ENCODE peak calls at places on chromosome 19, in nine cellular contexts. K, L, X, F, O, C, E, A and H are unnamed samples.

GRCh38 chr19:18710986-18711751 is 27.7 kb downstream of the CRTC1 start:
- DNase-seq in K (no peak), L (no peak), X (no peak), F (no peak), O (no peak), C (no peak), E (no peak), A (no peak), H (no peak)

GRCh38 chr19:6216996-6217751 is 62.6 kb downstream of the MLLT1 start:
- DNase-seq in K (no peak), L (no peak), X (no peak), F (no peak), O (peak; percentile 70), C (no peak), E (no peak), A (peak; percentile 54), H (no peak)

GRCh38 chr19:14699641-14700040 is 9.8 kb downstream of the ZNF333 start:
- DNase-seq in K (no peak), L (no peak), X (no peak), F (no peak), O (no peak), C (no peak), E (peak; percentile 22), A (no peak), H (peak; percentile 14)

GRCh38 chr19:41431426-41432386 is 4.5 kb upstream of the B3GNT8 start:
- DNase-seq in K (no peak), L (peak; percentile 25), X (no peak), F (no peak), O (no peak), C (no peak), E (no peak), A (no peak), H (peak; percentile 14)

GRCh38 chr19:42628411-42629135 is 33.8 kb upstream of the CEACAM8 start:
- DNase-seq in K (no peak), L (no peak), X (no peak), F (peak; percentile 2), O (no peak), C (no peak), E (no peak), A (no peak), H (no peak)

GRCh38 chr19:52943884-52944643 is 18.6 kb downstream of the ZNF816 start:
- DNase-seq in K (no peak), L (peak; percentile 63), X (no peak), F (peak; percentile 50), O (no peak), C (no peak), E (no peak), A (no peak), H (no peak)

GRCh38 chr19:45556835-45557234 is 27.8 kb downstream of the OPA3 start:
- DNase-seq in K (no peak), L (no peak), X (no peak), F (no peak), O (no peak), C (no peak), E (no peak), A (no peak), H (no peak)

GRCh38 chr19:34391813-34392212 is 12.4 kb upstream of the PDCD2L start:
- DNase-seq in K (no peak), L (no peak), X (no peak), F (no peak), O (no peak), C (no peak), E (no peak), A (no peak), H (peak; percentile 31)

GRCh38 chr19:46015961-46016425 is 6.9 kb downstream of the PGLYRP1 start:
- DNase-seq in K (no peak), L (no peak), X (peak; percentile 32), F (no peak), O (peak; percentile 76), C (peak; percentile 17), E (no peak), A (no peak), H (no peak)

GRCh38 chr19:48332662-48333466 is 7.5 kb downstream of the EMP3 start:
- DNase-seq in K (peak; percentile 95), L (peak; percentile 100), X (peak; percentile 84), F (peak; percentile 97), O (peak; percentile 96), C (peak; percentile 93), E (no peak), A (peak; percentile 98), H (peak; percentile 97)

GRCh38 chr19:8610041-8610927 is at the start of gene ADAMTS10:
- DNase-seq in K (no peak), L (no peak), X (peak; percentile 31), F (no peak), O (peak; percentile 71), C (peak; percentile 27), E (no peak), A (no peak), H (no peak)

GRCh38 chr19:6071103-6071485 is 39.2 kb downstream of the RFX2 start:
- DNase-seq in K (no peak), L (peak; percentile 39), X (no peak), F (peak; percentile 15), O (no peak), C (no peak), E (no peak), A (no peak), H (no peak)

GRCh38 chr19:38175422-38175821 is 48.6 kb downstream of the DPF1 start:
- DNase-seq in K (no peak), L (no peak), X (no peak), F (no peak), O (no peak), C (no peak), E (no peak), A (no peak), H (no peak)

GRCh38 chr19:3036119-3036794 is 7.2 kb upstream of the TLE2 start:
- DNase-seq in K (peak; percentile 93), L (peak; percentile 73), X (peak; percentile 75), F (peak; percentile 84), O (peak; percentile 99), C (peak; percentile 73), E (peak; percentile 98), A (peak; percentile 95), H (peak; percentile 93)

GRCh38 chr19:40778045-40778864 is at the start of gene RAB4B:
- DNase-seq in K (peak; percentile 100), L (peak; percentile 98), X (peak; percentile 100), F (peak; percentile 98), O (peak; percentile 100), C (peak; percentile 100), E (peak; percentile 100), A (peak; percentile 100), H (peak; percentile 96)

GRCh38 chr19:47130589-47131168 is at the start of gene SAE1:
- DNase-seq in K (peak; percentile 91), L (peak; percentile 83), X (peak; percentile 86), F (peak; percentile 95), O (peak; percentile 98), C (peak; percentile 94), E (peak; percentile 100), A (peak; percentile 99), H (peak; percentile 99)

GRCh38 chr19:47545061-47545948 is 27.6 kb downstream of the ZNF541 start:
- DNase-seq in K (no peak), L (no peak), X (no peak), F (no peak), O (peak; percentile 62), C (no peak), E (no peak), A (no peak), H (no peak)